ENCODE peak calls at places on chromosomes 3 and 15, in four cellular contexts. P is K562, Y is HepG2, E is GM12878. A is an unnamed sample.

GRCh38 chr3:71127463-71128243 is 455.9 kb downstream of the FOXP1 start:
- DNase-seq in E (no peak), Y (no peak), P (peak; percentile 33), A (no peak)

GRCh38 chr15:86002444-86002843 is 77.2 kb upstream of the AGBL1 start:
- DNase-seq in Y (no peak), E (no peak), P (no peak), A (no peak)

GRCh38 chr3:27610800-27611199 is 111.3 kb downstream of the EOMES start:
- DNase-seq in Y (no peak), P (no peak), E (no peak), A (no peak)

GRCh38 chr3:141410861-141411771 is 42.8 kb downstream of the ZBTB38 start:
- DNase-seq in E (no peak), P (no peak), Y (no peak), A (no peak)

GRCh38 chr15:95284933-95285401 is 1045.5 kb upstream of the NR2F2 start:
- DNase-seq in P (peak; percentile 47), E (no peak), Y (no peak), A (no peak)

GRCh38 chr15:39778031-39778430 is 4.6 kb downstream of the FSIP1 start:
- DNase-seq in E (no peak), P (peak; percentile 62), Y (no peak), A (no peak)

GRCh38 chr15:101066501-101067408 is 147.6 kb downstream of the LRRK1 start:
- DNase-seq in P (no peak), E (no peak), Y (no peak), A (no peak)

GRCh38 chr3:57559526-57559925 is 3.5 kb downstream of the PDE12 start:
- DNase-seq in P (no peak), E (no peak), Y (no peak), A (no peak)

GRCh38 chr3:137692803-137693431 is 71.2 kb upstream of the SOX14 start:
- DNase-seq in E (peak; percentile 3), P (peak; percentile 27), Y (peak; percentile 31), A (peak; percentile 80)

GRCh38 chr3:10513306-10513705 is 7.9 kb upstream of the ATP2B2 start:
- DNase-seq in E (no peak), P (no peak), Y (no peak), A (no peak)

GRCh38 chr3:51933471-51934138 is 8.1 kb downstream of the RRP9 start:
- DNase-seq in Y (no peak), P (no peak), E (no peak), A (no peak)

GRCh38 chr3:188196232-188196990 is 42.5 kb downstream of the LPP start:
- DNase-seq in E (no peak), P (no peak), Y (no peak), A (no peak)

GRCh38 chr15:57732526-57733331 is 26.2 kb downstream of the POLR2M start:
- DNase-seq in P (peak; percentile 78), E (no peak), Y (peak; percentile 49), A (peak; percentile 74)

GRCh38 chr3:22922317-22922716 is 280.8 kb upstream of the UBE2E2 start:
- DNase-seq in Y (no peak), P (no peak), E (no peak), A (no peak)

GRCh38 chr3:38829404-38829803 is 13.4 kb upstream of the SCN10A start:
- DNase-seq in Y (peak; percentile 39), P (peak; percentile 18), E (no peak), A (no peak)

GRCh38 chr3:194315965-194316361 is 35.2 kb downstream of the CPN2 start:
- DNase-seq in P (no peak), E (no peak), Y (no peak), A (no peak)

GRCh38 chr3:122058294-122058693 is 3.1 kb downstream of the CD86 start:
- DNase-seq in P (no peak), Y (no peak), E (no peak), A (no peak)

GRCh38 chr3:160135850-160136249 is 89.4 kb upstream of the C3orf80 start:
- DNase-seq in Y (no peak), E (no peak), P (no peak), A (no peak)

GRCh38 chr3:20057612-20058180 is 17.4 kb downstream of the KAT2B start:
- DNase-seq in P (no peak), E (no peak), Y (no peak), A (no peak)

GRCh38 chr15:76682259-76682658 is 222.9 kb downstream of the SCAPER start:
- DNase-seq in P (no peak), Y (no peak), E (no peak), A (no peak)

GRCh38 chr3:114111060-114111790 is 54.7 kb downstream of the QTRT2 start:
- DNase-seq in P (no peak), Y (no peak), E (no peak), A (no peak)

GRCh38 chr3:187551419-187551818 is 118.8 kb downstream of the SST start:
- DNase-seq in Y (no peak), E (no peak), P (no peak), A (no peak)

GRCh38 chr3:122921791-122922651 is 105.5 kb downstream of the SEMA5B start:
- DNase-seq in E (no peak), P (peak; percentile 55), Y (peak; percentile 16), A (peak; percentile 76)

GRCh38 chr15:92012368-92012629 is 158.8 kb downstream of the SLCO3A1 start:
- DNase-seq in P (no peak), E (no peak), Y (no peak), A (no peak)

DNA sequence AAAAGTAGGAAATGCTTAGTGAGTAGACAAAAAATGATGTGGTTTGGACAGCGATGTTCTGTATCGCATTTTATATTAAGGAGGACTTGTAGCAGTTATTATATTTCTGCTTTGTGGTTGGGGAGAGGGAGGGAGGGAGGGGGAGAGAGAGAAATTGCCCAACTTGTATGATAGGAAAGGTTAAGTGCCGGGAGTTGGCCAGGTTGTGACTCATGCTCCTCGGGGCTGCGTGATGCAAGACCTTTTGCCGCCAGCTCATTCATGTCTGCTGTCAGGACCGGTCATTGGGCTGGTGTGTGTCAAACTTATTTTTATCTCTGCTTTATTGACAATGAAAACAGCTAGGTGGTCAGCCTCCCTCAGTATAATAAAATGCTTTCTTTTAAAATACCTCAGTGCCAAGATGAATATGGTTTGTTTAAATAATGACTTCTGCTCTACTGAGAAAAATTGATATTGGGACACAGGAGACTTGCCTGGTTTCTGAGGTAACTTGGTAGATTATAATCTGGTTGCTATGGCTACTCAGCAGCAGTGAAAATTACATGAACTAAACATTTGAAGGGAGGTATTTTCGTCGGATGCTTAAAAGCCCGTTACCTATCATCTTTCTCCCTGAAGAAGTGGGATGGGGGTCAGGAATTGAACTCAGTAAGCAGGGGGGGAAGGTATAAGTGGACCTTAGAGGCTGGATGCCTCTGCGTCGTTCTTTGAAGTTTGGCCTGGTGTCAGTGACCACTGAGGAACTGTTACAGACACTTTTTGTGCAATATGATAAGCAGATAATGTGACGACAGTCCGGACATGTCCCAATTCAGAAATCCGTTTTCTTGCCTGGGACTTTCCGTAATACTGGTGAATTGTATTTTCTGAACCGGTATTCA is 90.7 kb downstream of the FNDC3B start:
- DNase-seq in E (no peak), P (peak; percentile 93), Y (peak; percentile 95), A (no peak)
- TF ChIP-seq CREM in E (no peak), P (peak; percentile 78), Y (peak; percentile 81), A (no peak)

DNA sequence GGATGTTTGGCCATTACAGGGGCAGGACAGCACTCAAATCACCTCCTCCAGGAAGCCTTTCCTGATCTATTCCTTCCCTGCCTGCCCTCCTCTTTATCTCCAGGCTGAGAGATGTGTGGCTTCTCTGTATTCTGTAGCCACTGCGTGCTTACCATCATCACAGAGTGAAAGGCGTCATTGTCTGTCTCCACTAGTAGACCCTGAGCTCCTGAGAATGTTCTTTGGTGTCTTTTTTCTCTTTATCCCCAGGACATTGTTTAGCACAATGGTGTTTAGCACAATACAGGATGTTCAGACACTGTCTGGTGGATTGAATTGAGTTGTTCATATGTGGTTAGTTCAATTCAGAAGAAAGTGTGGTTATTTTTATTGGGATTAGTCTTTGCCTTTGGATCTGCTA is 26.2 kb upstream of the LARS2 start:
- DNase-seq in P (no peak), Y (no peak), E (no peak), A (no peak)
- TF ChIP-seq CREM in P (no peak), Y (no peak), E (no peak), A (no peak)

DNA sequence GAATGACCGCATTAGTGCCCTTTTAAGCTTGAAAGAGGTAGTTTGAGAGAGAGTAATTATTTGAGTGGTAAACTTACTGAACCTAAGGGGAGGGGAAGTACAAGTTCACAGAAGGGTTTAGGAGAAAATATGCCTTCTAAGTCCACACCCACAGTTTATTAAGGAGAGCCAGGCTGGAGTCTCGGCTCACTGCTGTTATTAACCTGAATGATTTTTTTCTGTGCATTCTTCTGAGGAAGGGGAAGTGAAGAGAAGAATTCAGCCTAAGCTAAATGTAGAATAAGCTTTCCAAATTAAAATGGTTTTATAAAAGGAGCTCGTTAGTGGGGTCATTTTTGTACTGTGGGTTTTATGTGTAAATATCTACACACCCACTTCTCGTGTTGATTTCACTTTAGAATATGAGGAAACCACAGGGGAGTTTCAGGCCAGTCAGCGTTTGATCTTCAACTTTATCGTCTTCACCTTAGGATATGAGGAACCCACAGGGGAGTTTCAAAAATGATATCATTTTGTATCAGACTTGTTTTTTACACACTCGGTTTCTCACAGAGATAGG is 1.5 kb downstream of the WHAMM start:
- DNase-seq in P (peak; percentile 41), Y (no peak), E (peak; percentile 45), A (no peak)
- TF ChIP-seq CREM in P (no peak), Y (no peak), E (peak; percentile 72), A (no peak)

DNA sequence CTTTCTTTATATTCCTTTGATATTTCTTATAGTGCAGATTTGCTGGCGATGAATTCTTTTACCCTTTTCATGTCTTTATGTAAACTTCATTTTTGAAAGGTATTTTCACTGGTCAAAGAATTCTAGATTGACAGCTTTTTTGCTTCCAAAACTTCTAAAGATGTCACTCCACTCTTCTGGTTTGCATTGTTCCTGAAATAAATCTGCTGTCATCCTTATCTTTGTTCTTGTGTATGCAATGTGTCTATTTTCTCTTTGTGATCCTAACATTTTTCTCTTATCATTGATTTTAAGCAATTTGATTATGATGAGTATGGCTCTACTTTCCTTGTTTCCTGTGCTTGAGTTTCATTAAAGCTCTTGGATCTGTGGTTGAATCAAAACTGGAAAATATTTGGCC is 103.4 kb downstream of the GLDN start:
- DNase-seq in Y (no peak), E (no peak), P (no peak), A (no peak)
- TF ChIP-seq CREM in Y (no peak), E (no peak), P (no peak), A (no peak)

DNA sequence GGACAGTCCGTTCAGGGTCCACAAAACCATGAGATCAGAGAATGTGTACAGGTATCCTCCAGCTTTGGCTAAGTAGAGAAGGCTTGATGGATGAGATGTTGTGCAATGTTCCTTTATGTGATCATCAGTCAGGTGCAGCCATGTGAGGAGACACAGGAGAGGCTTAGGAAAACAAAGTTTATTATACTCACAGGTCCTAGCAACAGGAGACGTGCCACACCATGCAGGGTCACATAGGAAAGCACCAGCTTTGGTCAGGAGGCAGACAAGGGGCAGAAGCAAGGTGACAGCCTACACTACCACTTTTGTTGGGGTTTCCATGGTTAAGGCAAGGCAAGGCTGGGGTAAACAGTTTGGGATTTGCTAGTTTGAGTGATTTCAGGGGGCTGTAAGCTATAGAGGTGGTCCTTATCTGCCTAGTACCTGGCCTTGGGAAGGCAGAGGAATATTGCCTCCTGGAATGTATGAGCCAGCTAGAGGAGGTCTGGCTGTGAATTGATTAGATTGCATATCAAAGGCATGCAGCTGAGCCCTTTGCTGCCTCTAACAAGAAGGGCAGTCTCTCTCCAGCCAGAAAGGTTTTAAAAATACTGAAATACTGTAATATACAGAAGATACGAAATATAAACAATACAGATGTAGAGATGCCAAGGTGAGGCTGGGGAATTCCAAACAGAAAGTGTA is 248.6 kb downstream of the RYR3 start:
- DNase-seq in Y (no peak), P (no peak), E (no peak), A (peak; percentile 16)
- TF ChIP-seq CREM in Y (no peak), P (no peak), E (no peak), A (no peak)